ENCODE peak calls at places on chromosomes 13 and 19, in five cellular contexts. C is H1, E is K562, K is HCT116, W is SK-N-SH. A is an unnamed sample.
A peak's percentile ranks its signal among the peaks of the same experiment; 100 is the strongest.

GRCh38 chr13:26785845-26786630 is 25.5 kb upstream of the GPR12 start:
- DNase-seq in C (peak; percentile 73), E (no peak), K (no peak), W (no peak), A (peak; percentile 10)

GRCh38 chr13:23450340-23451046 is 17.0 kb upstream of the SACS start:
- DNase-seq in C (no peak), E (no peak), K (no peak), W (peak; percentile 74), A (no peak)

GRCh38 chr13:94233831-94234230 is 245.7 kb downstream of the DCT start:
- DNase-seq in C (no peak), E (no peak), K (no peak), W (no peak), A (no peak)

GRCh38 chr19:34985249-34986022 is 14.7 kb upstream of the GRAMD1A start:
- DNase-seq in C (peak; percentile 60), E (no peak), K (no peak), W (no peak), A (no peak)

GRCh38 chr13:67416047-67416925 is 186.2 kb upstream of the PCDH9 start:
- DNase-seq in C (peak; percentile 84), E (peak; percentile 35), K (no peak), W (peak; percentile 32), A (peak; percentile 38)

GRCh38 chr13:46659413-46660065 is 106.6 kb downstream of the LRCH1 start:
- DNase-seq in C (no peak), E (no peak), K (no peak), W (no peak), A (peak; percentile 81)

GRCh38 chr19:13014101-13014920 is 19.0 kb downstream of the NFIX start:
- DNase-seq in C (peak; percentile 71), E (no peak), K (no peak), W (no peak), A (no peak)

GRCh38 chr19:43555185-43555770 is 20.0 kb downstream of the XRCC1 start:
- DNase-seq in C (peak; percentile 95), E (peak; percentile 83), K (no peak), W (peak; percentile 85), A (peak; percentile 77)

GRCh38 chr13:38090913-38091312 is 221.3 kb upstream of the TRPC4 start:
- DNase-seq in C (no peak), E (peak; percentile 1), K (no peak), W (peak; percentile 5), A (no peak)

GRCh38 chr13:27607125-27607524 is 13.2 kb downstream of the LNX2 start:
- DNase-seq in C (no peak), E (peak; percentile 27), K (peak; percentile 56), W (no peak), A (peak; percentile 9)

GRCh38 chr19:4575267-4575793 is 15.8 kb upstream of the SEMA6B start:
- DNase-seq in C (peak; percentile 76), E (peak; percentile 73), K (no peak), W (peak; percentile 58), A (no peak)

GRCh38 chr13:33665776-33666175 is 152.2 kb upstream of the RFC3 start:
- DNase-seq in C (no peak), E (no peak), K (no peak), W (no peak), A (no peak)

GRCh38 chr19:531009-531752 is 379 bp upstream of the CDC34 start:
- DNase-seq in C (peak; percentile 94), E (peak; percentile 92), K (peak; percentile 54), W (peak; percentile 99), A (peak; percentile 95)

GRCh38 chr13:53522034-53522433 is 493.4 kb downstream of the OLFM4 start:
- DNase-seq in C (no peak), E (no peak), K (no peak), W (no peak), A (no peak)

GRCh38 chr13:20272571-20273171 is 40.6 kb upstream of the GJB6 start:
- DNase-seq in C (no peak), E (no peak), K (no peak), W (no peak), A (no peak)

GRCh38 chr13:34416833-34417425 is 525.1 kb upstream of the NBEA start:
- DNase-seq in C (no peak), E (no peak), K (no peak), W (no peak), A (no peak)

GRCh38 chr19:37906868-37907734 is at the start of gene SIPA1L3:
- DNase-seq in C (peak; percentile 96), E (peak; percentile 97), K (peak; percentile 84), W (peak; percentile 94), A (peak; percentile 96)
- TF ChIP-seq JUND in C (no peak), E (peak; percentile 25), K (no peak), W (no peak), A (no peak)

DNA sequence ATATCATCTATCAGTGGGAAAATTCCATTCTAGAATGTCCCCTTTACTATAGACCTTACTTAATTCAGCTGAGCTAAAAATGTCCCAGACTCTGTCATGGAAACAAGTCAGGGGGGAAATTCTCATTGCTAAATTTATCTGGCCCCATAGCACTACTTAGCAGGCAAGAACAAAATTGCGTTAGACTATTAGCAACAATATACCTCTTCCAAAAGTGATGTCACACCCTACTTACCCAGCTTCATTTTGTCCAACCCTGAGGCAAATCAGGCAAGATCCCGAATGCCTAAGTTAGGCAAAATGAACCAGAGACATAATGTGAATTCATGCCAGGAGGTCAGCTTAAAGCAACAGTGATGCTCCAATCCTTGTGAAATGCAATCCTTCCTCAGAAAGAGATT is 93.6 kb downstream of the FRY start:
- DNase-seq in C (no peak), E (no peak), K (no peak), W (no peak), A (no peak)
- TF ChIP-seq JUND in C (no peak), E (no peak), K (no peak), W (no peak), A (no peak)

DNA sequence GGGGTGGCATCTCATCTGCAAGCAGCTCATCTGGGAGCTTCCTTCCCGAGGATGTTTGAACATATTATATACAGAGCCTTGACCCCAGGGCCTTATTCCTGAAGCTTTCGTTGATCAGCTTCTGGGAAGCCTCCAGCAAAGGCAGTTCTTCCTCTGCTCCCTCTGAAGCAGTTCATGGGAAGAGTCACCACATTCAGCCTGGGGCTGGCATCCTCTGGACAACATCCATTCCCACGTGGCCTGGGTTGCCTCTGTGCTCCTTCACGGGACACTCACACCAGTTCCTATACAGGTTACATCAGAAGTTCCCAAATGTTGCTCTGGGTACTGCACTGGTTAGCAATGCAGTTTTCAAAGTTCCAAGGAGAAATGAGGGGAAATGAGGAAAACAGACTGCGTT is 29.6 kb downstream of the COL4A2 start:
- DNase-seq in C (no peak), E (no peak), K (no peak), W (no peak), A (no peak)
- TF ChIP-seq JUND in C (no peak), E (no peak), K (no peak), W (no peak), A (no peak)

DNA sequence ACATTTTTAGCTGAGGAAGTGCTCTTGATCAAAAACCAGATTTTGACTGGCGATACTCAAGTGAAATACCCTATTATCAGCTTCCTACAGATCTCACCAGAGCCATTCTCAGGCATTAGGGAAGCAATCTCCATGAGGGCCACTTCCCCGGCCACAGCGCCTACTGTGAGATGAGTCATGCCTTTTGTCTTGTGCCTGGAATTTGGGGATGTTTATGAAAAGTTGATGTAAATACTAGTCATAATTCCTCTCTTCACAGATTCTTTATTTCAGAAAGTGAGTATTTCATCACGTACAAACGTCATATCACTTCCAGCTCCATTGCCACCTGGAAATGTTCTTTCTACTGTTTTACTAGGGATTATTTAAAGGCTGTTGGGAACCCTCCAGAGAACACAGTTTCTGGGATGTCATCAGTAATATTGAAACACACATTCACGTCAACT is 25.3 kb upstream of the SLC46A3 start:
- DNase-seq in C (peak; percentile 44), E (peak; percentile 38), K (no peak), W (no peak), A (no peak)
- TF ChIP-seq JUND in C (peak; percentile 95), E (peak; percentile 90), K (no peak), W (no peak), A (no peak)

DNA sequence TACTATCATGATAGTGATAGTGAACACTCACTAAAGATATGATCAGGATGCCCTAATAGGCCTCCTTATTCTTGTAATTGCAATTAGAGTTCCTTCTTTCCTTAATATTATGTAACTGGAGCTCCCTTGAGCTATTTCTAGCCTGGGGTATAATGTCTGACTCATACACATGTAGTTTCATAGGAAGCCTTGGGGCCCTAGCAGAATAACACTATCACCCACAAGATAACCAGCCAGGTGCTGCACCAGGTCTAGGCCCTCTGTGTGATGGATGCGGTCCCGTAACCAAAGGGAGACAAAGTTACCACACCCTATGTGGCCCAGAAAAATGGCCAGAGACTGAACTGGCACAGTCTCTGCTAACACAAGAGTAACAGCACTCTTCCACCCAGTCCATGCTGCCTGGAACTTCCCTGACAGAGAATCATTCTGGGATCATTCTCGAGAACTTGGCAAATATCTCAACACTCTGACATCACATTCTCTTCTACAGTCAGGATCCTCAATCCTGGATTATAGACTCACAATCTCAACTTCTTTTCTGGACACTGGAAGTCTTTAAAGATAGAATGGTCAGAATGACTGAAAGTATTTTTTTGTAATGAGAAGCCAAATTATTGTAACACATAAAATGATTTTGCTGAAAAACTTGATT is 32.6 kb upstream of the IGFL4 start:
- DNase-seq in C (no peak), E (no peak), K (no peak), W (no peak), A (no peak)
- TF ChIP-seq JUND in C (no peak), E (no peak), K (no peak), W (no peak), A (no peak)

GRCh38 chr13:60146491-60146890 is 17.2 kb downstream of the DIAPH3 start:
- DNase-seq in C (no peak), E (no peak), K (no peak), W (no peak), A (no peak)

GRCh38 chr13:60147361-60147760 is 16.4 kb downstream of the DIAPH3 start:
- DNase-seq in C (no peak), E (no peak), K (no peak), W (no peak), A (no peak)

GRCh38 chr13:60139272-60139671 is 24.5 kb downstream of the DIAPH3 start:
- DNase-seq in C (no peak), E (no peak), K (no peak), W (no peak), A (no peak)

GRCh38 chr13:60138674-60139073 is 25.1 kb downstream of the DIAPH3 start:
- DNase-seq in C (no peak), E (no peak), K (no peak), W (no peak), A (no peak)

GRCh38 chr13:60143775-60144174 is 20.0 kb downstream of the DIAPH3 start:
- DNase-seq in C (no peak), E (no peak), K (no peak), W (no peak), A (no peak)
- TF ChIP-seq JUND in C (no peak), E (no peak), K (no peak), W (no peak), A (no peak)

GRCh38 chr19:42284066-42284501 is 15.0 kb downstream of the CIC start:
- DNase-seq in C (no peak), E (peak; percentile 89), K (no peak), W (peak; percentile 95), A (peak; percentile 87)
- TF ChIP-seq JUND in C (no peak), E (no peak), K (no peak), W (no peak), A (no peak)

A was measured in T47D.